ENCODE peak calls at places on chromosomes 6 and 20, in seven cellular contexts. W, L, D, A, H, Q and R are unnamed samples.
A peak's percentile ranks its signal among the peaks of the same experiment; 100 is the strongest.

GRCh38 chr6:104784884-104785283 is 74.8 kb downstream of the HACE1 start:
- DNase-seq in W (no peak), L (no peak), D (no peak), A (no peak), H (no peak), Q (no peak), R (no peak)

GRCh38 chr6:156776470-156776840 is 723 bp upstream of the ARID1B start:
- DNase-seq in W (no peak), L (no peak), D (peak; percentile 36), A (no peak), H (no peak), Q (no peak), R (no peak)

GRCh38 chr20:5190444-5190843 is 63.6 kb downstream of the CDS2 start:
- DNase-seq in W (no peak), L (no peak), D (no peak), A (no peak), H (no peak), Q (no peak), R (no peak)

GRCh38 chr6:68572525-68572924 is 62.6 kb upstream of the ADGRB3 start:
- DNase-seq in W (no peak), L (no peak), D (no peak), A (no peak), H (no peak), Q (peak; percentile 64), R (peak; percentile 20)

GRCh38 chr6:52517502-52518278 is 59.2 kb downstream of the TRAM2 start:
- DNase-seq in W (no peak), L (peak; percentile 76), D (no peak), A (peak; percentile 91), H (peak; percentile 37), Q (no peak), R (peak; percentile 86)

GRCh38 chr20:59043698-59044097 is 1.1 kb upstream of the PRELID3B start:
- DNase-seq in W (no peak), L (no peak), D (no peak), A (no peak), H (no peak), Q (no peak), R (no peak)

GRCh38 chr20:57398231-57398821 is 7.1 kb downstream of the RBM38 start:
- DNase-seq in W (peak; percentile 72), L (peak; percentile 88), D (peak; percentile 93), A (peak; percentile 70), H (no peak), Q (no peak), R (peak; percentile 72)

GRCh38 chr6:100260584-100260983 is 204.1 kb downstream of the SIM1 start:
- DNase-seq in W (no peak), L (no peak), D (no peak), A (no peak), H (no peak), Q (no peak), R (no peak)